ENCODE peak calls at places on chromosome 13, in eight cellular contexts. Y is smooth muscle cell of the brain vasculature; M is NCI-H2107; J is caudate nucleus; F is non-pigmented ciliary epithelial cell; N is skeletal muscle cell; S is stimulated activated CD8-positive, alpha-beta memory T cell treated with anti-CD3 and anti-CD28 coated beads, Interleukin-4, amount 100 ng/mL, for 1 hour; T is occipital lobe. U is an unnamed sample.

GRCh38 chr13:99351772-99352171 is 44.6 kb upstream of the GPR183 start:
- DNase-seq in T (no peak), S (no peak), J (no peak), N (no peak), M (no peak), F (no peak), Y (no peak), U (no peak)

GRCh38 chr13:106498571-106498970 is 36.9 kb downstream of the EFNB2 start:
- DNase-seq in T (no peak), M (no peak), N (no peak), S (no peak), Y (no peak), F (no peak), J (no peak), U (peak)

GRCh38 chr13:99572921-99573320 is 71.6 kb downstream of the TM9SF2 start:
- DNase-seq in S (no peak), N (no peak), M (no peak), Y (no peak), F (no peak), T (no peak), J (no peak), U (peak)

GRCh38 chr13:100542546-100543156 is 45.9 kb downstream of the GGACT start:
- DNase-seq in M (no peak), T (no peak), F (peak), S (no peak), J (no peak), N (peak), Y (no peak), U (peak)

GRCh38 chr13:85729296-85729695 is 69.9 kb downstream of the SLITRK6 start:
- DNase-seq in N (no peak), Y (no peak), F (peak), J (no peak), S (no peak), T (no peak), M (no peak), U (no peak)

GRCh38 chr13:101343128-101343787 is 73.0 kb downstream of the NALCN start:
- DNase-seq in T (no peak), Y (no peak), J (no peak), M (no peak), N (no peak), F (no peak), S (no peak), U (no peak)

GRCh38 chr13:50593228-50593627 is 250.3 kb downstream of the DLEU7 start:
- DNase-seq in J (no peak), N (no peak), Y (no peak), M (no peak), T (no peak), S (no peak), F (no peak), U (no peak)

GRCh38 chr13:27280009-27280646 is 9.5 kb downstream of the RASL11A start:
- DNase-seq in N (no peak), Y (no peak), J (no peak), M (no peak), F (no peak), S (no peak), T (no peak), U (peak)

GRCh38 chr13:79338343-79338742 is 67.7 kb downstream of the RBM26 start:
- DNase-seq in S (no peak), J (no peak), F (no peak), N (no peak), Y (no peak), M (no peak), T (no peak), U (no peak)

GRCh38 chr13:89343165-89343564 is 1672.0 kb downstream of the SLITRK5 start:
- DNase-seq in N (no peak), T (no peak), M (no peak), S (no peak), F (no peak), Y (no peak), J (no peak), U (no peak)

GRCh38 chr13:33637978-33638743 is 179.8 kb upstream of the RFC3 start:
- DNase-seq in S (no peak), Y (no peak), T (no peak), M (no peak), N (no peak), J (no peak), F (no peak), U (peak)

GRCh38 chr13:58587183-58587582 is 955.6 kb downstream of the PCDH17 start:
- DNase-seq in Y (no peak), S (no peak), T (no peak), N (no peak), J (no peak), F (no peak), M (no peak), U (no peak)

GRCh38 chr13:99870541-99870940 is 101.0 kb downstream of the ZIC5 start:
- DNase-seq in Y (no peak), J (no peak), F (no peak), T (no peak), S (no peak), N (no peak), M (no peak), U (no peak)

GRCh38 chr13:113216165-113217056 is 7.0 kb downstream of the CUL4A start:
- DNase-seq in N (no peak), J (no peak), M (peak), Y (no peak), F (peak), T (no peak), S (no peak), U (peak)

GRCh38 chr13:78881746-78882145 is 222.8 kb upstream of the OBI1 start:
- DNase-seq in J (no peak), T (no peak), S (no peak), M (peak), F (no peak), N (no peak), Y (no peak), U (peak)

GRCh38 chr13:49641810-49642291 is 13.5 kb downstream of the ARL11 start:
- DNase-seq in N (peak), Y (no peak), F (peak), M (no peak), J (no peak), S (no peak), T (no peak), U (peak)